ENCODE peak calls at places on chromosomes 1 and 21, in eight cellular contexts. T, C, J, S, R, V, Z and F are unnamed samples.

GRCh38 chr1:179953974-179954493 is 576 bp upstream of the CEP350 start:
- DNase-seq in T (peak), C (no peak), J (peak), S (peak), R (peak), V (peak), Z (no peak), F (peak)

GRCh38 chr1:59879556-59879955 is 47.0 kb downstream of the CYP2J2 start:
- DNase-seq in T (peak), C (no peak), J (peak), S (peak), R (peak), V (peak), Z (peak), F (peak)

GRCh38 chr1:69139007-69139406 is 428.7 kb upstream of the LRRC7 start:
- DNase-seq in T (no peak), C (no peak), J (no peak), S (no peak), R (no peak), V (no peak), Z (no peak), F (no peak)

GRCh38 chr1:176374967-176375569 is 87.9 kb upstream of the PAPPA2 start:
- DNase-seq in T (peak), C (no peak), J (peak), S (peak), R (peak), V (peak), Z (peak), F (peak)

GRCh38 chr1:248748211-248748610 is 7.3 kb downstream of the LYPD8 start:
- DNase-seq in T (no peak), C (no peak), J (no peak), S (no peak), R (no peak), V (no peak), Z (no peak), F (no peak)

GRCh38 chr1:200279810-200280411 is 129.9 kb downstream of the ZNF281 start:
- DNase-seq in T (peak), C (no peak), J (peak), S (peak), R (peak), V (peak), Z (no peak), F (peak)

GRCh38 chr1:219938706-219939105 is 10.3 kb upstream of the SLC30A10 start:
- DNase-seq in T (no peak), C (no peak), J (no peak), S (no peak), R (no peak), V (peak), Z (no peak), F (no peak)

GRCh38 chr21:41691205-41692203 is 75.3 kb downstream of the RIPK4 start:
- DNase-seq in T (no peak), C (no peak), J (no peak), S (no peak), R (no peak), V (no peak), Z (no peak), F (no peak)

GRCh38 chr1:28552482-28553228 is at the start of gene TRNAU1AP:
- DNase-seq in T (peak), C (peak), J (peak), S (peak), R (peak), V (peak), Z (peak), F (peak)

GRCh38 chr21:29181799-29182470 is 51.5 kb downstream of the MAP3K7CL start:
- DNase-seq in T (peak), C (no peak), J (peak), S (no peak), R (no peak), V (peak), Z (no peak), F (no peak)

GRCh38 chr21:45286671-45287437 is 841 bp downstream of the POFUT2 start:
- DNase-seq in T (no peak), C (no peak), J (no peak), S (peak), R (peak), V (no peak), Z (no peak), F (no peak)

GRCh38 chr1:63122051-63122450 is 200.3 kb upstream of the FOXD3 start:
- DNase-seq in T (no peak), C (no peak), J (no peak), S (no peak), R (peak), V (peak), Z (no peak), F (no peak)

GRCh38 chr1:91635763-91636162 is 135.1 kb downstream of the CDC7 start:
- DNase-seq in T (no peak), C (no peak), J (no peak), S (no peak), R (no peak), V (no peak), Z (no peak), F (no peak)
- TF ChIP-seq REST in T (no peak), C (no peak), J (no peak), S (no peak), R (no peak), V (no peak), Z (no peak), F (no peak)

DNA sequence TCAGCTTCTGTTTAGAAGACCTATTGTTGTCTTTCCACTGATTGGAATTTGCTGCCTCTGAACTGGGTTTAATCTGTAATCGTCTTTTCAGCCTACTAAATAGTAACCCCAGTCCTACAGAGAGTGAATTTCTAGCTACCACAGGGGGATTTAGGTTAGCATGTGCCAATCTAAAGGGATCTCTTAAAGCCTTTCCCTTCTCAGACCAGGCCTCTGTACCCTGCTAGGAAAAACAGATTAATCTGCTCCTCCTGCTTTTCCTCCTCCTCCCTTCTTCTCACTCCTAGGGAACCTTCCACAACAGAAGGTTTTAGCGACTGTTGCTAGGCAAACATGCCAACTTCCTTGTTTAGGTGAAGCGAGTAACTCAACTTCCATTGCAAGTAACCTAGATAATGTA is 1.3 kb upstream of the RC3H1 start:
- DNase-seq in T (peak), C (no peak), J (no peak), S (peak), R (peak), V (peak), Z (no peak), F (peak)
- TF ChIP-seq REST in T (no peak), C (no peak), J (no peak), S (no peak), R (no peak), V (no peak), Z (no peak), F (no peak)

DNA sequence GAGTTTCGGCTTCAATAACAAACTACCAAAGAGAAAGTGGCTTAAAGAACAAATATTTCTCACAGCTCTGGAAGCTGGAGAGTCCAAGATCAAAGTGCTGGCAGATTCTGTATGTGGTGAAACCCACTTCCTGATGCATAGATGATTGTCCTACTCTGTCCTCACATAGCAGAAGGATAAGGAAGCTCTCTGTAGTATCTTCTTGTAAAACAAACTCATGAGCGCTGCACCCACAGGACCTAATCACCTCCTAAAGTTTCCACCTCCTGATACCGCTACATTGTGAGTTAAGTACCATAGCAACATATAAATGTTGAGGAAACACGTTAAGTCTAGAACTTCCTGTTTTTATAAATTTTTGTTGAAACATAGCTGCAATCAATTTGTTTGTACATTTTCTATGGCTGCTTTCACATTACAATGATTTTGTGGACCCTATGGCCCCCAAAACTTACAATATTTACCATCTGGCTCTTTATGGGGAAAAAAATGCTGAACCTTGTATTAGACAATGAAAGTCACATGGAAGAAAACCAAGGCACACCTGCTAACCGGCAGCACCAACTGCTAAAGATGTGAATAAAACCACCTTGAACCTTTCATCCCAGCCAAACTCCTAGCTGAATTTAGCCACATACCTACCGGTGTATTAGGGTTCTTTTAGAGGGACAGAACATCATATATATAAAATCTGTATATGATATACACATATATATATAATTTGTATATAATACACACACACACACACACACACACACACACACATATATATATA is 1423.4 kb downstream of the NCAM2 start:
- DNase-seq in T (no peak), C (no peak), J (no peak), S (no peak), R (no peak), V (no peak), Z (no peak), F (no peak)
- TF ChIP-seq REST in T (no peak), C (no peak), J (no peak), S (no peak), R (no peak), V (no peak), Z (no peak), F (no peak)

DNA sequence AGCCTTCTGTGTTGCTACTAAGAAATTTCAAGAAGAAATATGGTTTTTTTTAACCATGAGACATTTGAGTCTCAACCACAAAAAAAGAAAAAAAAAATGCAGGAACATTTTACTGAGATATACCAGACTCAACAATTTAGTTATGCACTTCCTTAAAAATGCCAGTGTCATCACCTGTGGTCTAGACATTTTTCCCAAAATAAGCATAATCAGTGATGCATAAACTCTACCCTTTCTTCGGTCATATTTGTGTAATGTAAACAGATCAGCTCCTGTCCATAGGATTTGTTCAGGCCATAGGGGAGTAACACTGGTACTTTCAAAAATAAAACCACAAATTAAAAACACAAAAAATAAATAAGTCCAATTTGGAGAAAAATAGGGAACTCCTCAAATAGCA is 122.6 kb upstream of the TNFSF4 start:
- DNase-seq in T (peak), C (no peak), J (no peak), S (no peak), R (no peak), V (no peak), Z (no peak), F (no peak)
- TF ChIP-seq REST in T (no peak), C (no peak), J (no peak), S (no peak), R (no peak), V (no peak), Z (no peak), F (no peak)

DNA sequence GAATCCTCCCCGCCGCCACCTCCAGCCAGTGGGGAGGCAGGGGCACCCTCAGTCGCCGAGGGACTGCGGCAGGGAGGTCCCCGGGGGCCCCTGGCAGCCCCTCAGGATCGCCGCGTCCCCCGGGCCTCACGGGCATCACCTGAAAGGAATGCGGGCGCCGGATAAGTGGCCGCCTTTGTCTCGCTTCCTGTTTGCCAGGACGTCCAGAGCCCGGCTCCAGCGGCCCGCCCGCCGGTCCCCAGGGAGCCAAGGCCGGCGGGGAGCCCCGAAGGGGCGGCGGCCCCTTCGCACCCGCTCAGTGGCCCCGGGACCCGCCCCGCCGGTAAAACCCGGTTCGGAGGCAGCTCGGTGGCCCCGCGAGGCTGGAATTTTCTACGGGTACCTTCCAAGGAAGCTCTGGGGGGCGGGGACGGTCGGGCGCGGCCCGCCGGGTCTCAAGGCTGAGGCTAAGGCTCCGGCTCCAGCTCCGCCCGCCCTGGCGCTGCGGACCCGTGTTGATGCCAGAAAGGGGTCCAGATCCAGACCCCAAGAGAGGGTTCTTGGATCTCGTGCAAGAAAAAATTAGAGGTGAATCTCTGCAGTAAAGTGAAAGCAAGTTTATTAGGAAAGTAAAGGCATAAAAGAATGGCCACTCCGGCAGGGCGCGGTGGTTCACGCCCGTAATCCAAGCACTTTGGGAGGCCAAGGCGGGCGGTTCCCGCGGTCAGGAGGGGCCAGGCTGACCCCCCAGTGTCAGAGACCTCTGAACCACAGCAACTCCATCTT is 12.6 kb downstream of the TINAGL1 start:
- DNase-seq in T (no peak), C (no peak), J (no peak), S (peak), R (no peak), V (no peak), Z (no peak), F (no peak)
- TF ChIP-seq REST in T (no peak), C (no peak), J (no peak), S (no peak), R (no peak), V (no peak), Z (no peak), F (no peak)

GRCh38 chr1:185914089-185914488 is 179.9 kb downstream of the HMCN1 start:
- DNase-seq in T (no peak), C (no peak), J (no peak), S (no peak), R (no peak), V (no peak), Z (no peak), F (no peak)

GRCh38 chr1:185912504-185912903 is 178.3 kb downstream of the HMCN1 start:
- DNase-seq in T (no peak), C (no peak), J (no peak), S (peak), R (no peak), V (no peak), Z (no peak), F (no peak)

GRCh38 chr1:185920602-185921001 is 186.4 kb downstream of the HMCN1 start:
- DNase-seq in T (no peak), C (no peak), J (no peak), S (no peak), R (no peak), V (no peak), Z (no peak), F (no peak)

GRCh38 chr1:185916866-185917265 is 182.7 kb downstream of the HMCN1 start:
- DNase-seq in T (no peak), C (no peak), J (no peak), S (no peak), R (no peak), V (no peak), Z (no peak), F (no peak)

DNA sequence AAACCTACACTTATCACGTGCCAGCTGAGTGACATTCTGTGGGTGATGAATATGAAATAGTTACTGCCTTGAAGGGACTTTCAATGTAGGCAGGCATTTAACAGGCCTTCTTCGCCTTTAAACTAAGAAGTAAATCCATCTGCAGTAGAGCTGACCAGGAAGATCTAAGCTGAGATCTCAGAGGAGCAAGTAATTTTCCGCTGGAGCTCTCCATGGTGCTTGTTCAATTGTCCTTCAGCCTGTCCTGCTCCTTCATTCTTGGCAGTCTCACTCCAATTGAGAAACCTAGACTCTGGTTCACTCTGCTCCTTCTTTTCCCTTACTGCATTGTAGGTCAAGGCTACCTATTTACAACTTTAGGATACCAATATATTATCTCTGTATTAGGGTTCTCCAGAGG is 183.5 kb downstream of the HMCN1 start:
- DNase-seq in T (peak), C (no peak), J (no peak), S (peak), R (no peak), V (peak), Z (no peak), F (no peak)
- TF ChIP-seq REST in T (peak), C (peak), J (peak), S (peak), R (peak), V (peak), Z (peak), F (peak)

GRCh38 chr1:20413136-20413790 is 72.7 kb downstream of the CAMK2N1 start:
- DNase-seq in T (no peak), C (no peak), J (no peak), S (no peak), R (no peak), V (no peak), Z (no peak), F (no peak)

GRCh38 chr1:20417581-20417980 is 68.4 kb downstream of the CAMK2N1 start:
- DNase-seq in T (no peak), C (no peak), J (no peak), S (no peak), R (no peak), V (no peak), Z (no peak), F (no peak)

GRCh38 chr1:20413791-20414140 is 72.2 kb downstream of the CAMK2N1 start:
- DNase-seq in T (no peak), C (no peak), J (no peak), S (no peak), R (no peak), V (no peak), Z (no peak), F (no peak)

GRCh38 chr1:20421441-20421840 is 64.6 kb downstream of the CAMK2N1 start:
- DNase-seq in T (no peak), C (no peak), J (no peak), S (no peak), R (no peak), V (no peak), Z (no peak), F (no peak)

GRCh38 chr1:20416706-20417105 is 69.3 kb downstream of the CAMK2N1 start:
- DNase-seq in T (no peak), C (no peak), J (no peak), S (no peak), R (no peak), V (no peak), Z (no peak), F (no peak)
- TF ChIP-seq REST in T (no peak), C (no peak), J (no peak), S (no peak), R (no peak), V (no peak), Z (no peak), F (no peak)

GRCh38 chr21:17444828-17445227 is 68.0 kb upstream of the CXADR start:
- DNase-seq in T (no peak), C (no peak), J (no peak), S (no peak), R (no peak), V (no peak), Z (no peak), F (no peak)

GRCh38 chr21:17442174-17442573 is 70.7 kb upstream of the CXADR start:
- DNase-seq in T (no peak), C (no peak), J (no peak), S (no peak), R (no peak), V (no peak), Z (no peak), F (no peak)

GRCh38 chr21:17441370-17441769 is 71.5 kb upstream of the CXADR start:
- DNase-seq in T (peak), C (no peak), J (peak), S (peak), R (no peak), V (no peak), Z (no peak), F (no peak)

GRCh38 chr21:17438642-17439041 is 74.2 kb upstream of the CXADR start:
- DNase-seq in T (no peak), C (no peak), J (peak), S (peak), R (peak), V (no peak), Z (no peak), F (no peak)

GRCh38 chr21:17440955-17441354 is 71.9 kb upstream of the CXADR start:
- DNase-seq in T (no peak), C (no peak), J (no peak), S (no peak), R (no peak), V (no peak), Z (no peak), F (no peak)
- TF ChIP-seq REST in T (no peak), C (no peak), J (no peak), S (no peak), R (no peak), V (no peak), Z (no peak), F (no peak)